ENCODE peak calls at places on chromosomes 7 and 10, in seven cellular contexts. V is AG04449, B is NB4, I is mucosa of descending colon, J is fibroblast of lung, L is astrocyte of the spinal cord, M is GM20000. H is an unnamed sample.

GRCh38 chr7:84058311-84059076 is 136.1 kb downstream of the SEMA3A start:
- DNase-seq in V (peak), M (no peak), L (peak), J (peak), I (no peak), B (no peak), H (no peak)

GRCh38 chr7:36487756-36488336 is 98.2 kb downstream of the ANLN start:
- DNase-seq in I (no peak), V (no peak), M (peak), L (peak), B (peak), J (peak), H (peak)

GRCh38 chr10:71287456-71287855 is 31.6 kb upstream of the SLC29A3 start:
- DNase-seq in L (no peak), B (no peak), M (no peak), J (no peak), V (no peak), I (peak), H (no peak)

GRCh38 chr7:26787696-26788095 is 76.7 kb downstream of the SKAP2 start:
- DNase-seq in V (no peak), M (no peak), J (no peak), B (no peak), L (no peak), I (no peak), H (no peak)

GRCh38 chr10:70227548-70228320 is 5.5 kb downstream of the PPA1 start:
- DNase-seq in B (no peak), J (no peak), I (peak), V (no peak), L (no peak), M (no peak), H (no peak)

GRCh38 chr7:39130740-39131538 is 153.2 kb downstream of the POU6F2 start:
- DNase-seq in B (no peak), I (no peak), M (no peak), J (no peak), L (no peak), V (no peak), H (no peak)

GRCh38 chr10:119539359-119539651 is 3.2 kb downstream of the RGS10 start:
- DNase-seq in L (no peak), J (no peak), B (no peak), V (no peak), M (no peak), I (no peak), H (no peak)

GRCh38 chr10:108612485-108612884 is 1310.8 kb downstream of the XPNPEP1 start:
- DNase-seq in L (no peak), B (no peak), J (no peak), V (no peak), M (no peak), I (no peak), H (no peak)

GRCh38 chr10:44402465-44403205 is 17.7 kb upstream of the CXCL12 start:
- DNase-seq in L (no peak), B (no peak), J (no peak), M (no peak), I (no peak), V (no peak), H (no peak)

GRCh38 chr10:128701381-128701780 is 575.2 kb upstream of the MKI67 start:
- DNase-seq in M (no peak), B (no peak), L (no peak), J (no peak), V (no peak), I (no peak), H (no peak)

GRCh38 chr10:102660891-102661613 is 16.8 kb downstream of the TRIM8 start:
- DNase-seq in B (peak), V (no peak), I (peak), M (peak), J (peak), L (peak), H (peak)

GRCh38 chr7:125605241-125605640 is 675.6 kb upstream of the POT1 start:
- DNase-seq in V (no peak), J (no peak), L (peak), B (no peak), I (no peak), M (no peak), H (no peak)

GRCh38 chr7:105199372-105199771 is 185.4 kb downstream of the KMT2E start:
- DNase-seq in M (no peak), L (no peak), V (no peak), B (no peak), I (no peak), J (no peak), H (no peak)

GRCh38 chr10:34080485-34081346 is 734.4 kb downstream of the PARD3 start:
- DNase-seq in J (peak), V (no peak), M (no peak), L (no peak), B (no peak), I (no peak), H (no peak)

GRCh38 chr10:34081347-34081743 is 733.8 kb downstream of the PARD3 start:
- DNase-seq in M (no peak), B (no peak), L (no peak), V (no peak), I (no peak), J (no peak), H (no peak)

GRCh38 chr10:34083567-34083966 is 731.5 kb downstream of the PARD3 start:
- DNase-seq in J (no peak), L (no peak), I (no peak), B (no peak), M (no peak), V (no peak), H (no peak)

GRCh38 chr10:34079702-34080484 is 735.2 kb downstream of the PARD3 start:
- DNase-seq in I (no peak), M (no peak), J (no peak), L (no peak), V (no peak), B (no peak), H (no peak)

DNA sequence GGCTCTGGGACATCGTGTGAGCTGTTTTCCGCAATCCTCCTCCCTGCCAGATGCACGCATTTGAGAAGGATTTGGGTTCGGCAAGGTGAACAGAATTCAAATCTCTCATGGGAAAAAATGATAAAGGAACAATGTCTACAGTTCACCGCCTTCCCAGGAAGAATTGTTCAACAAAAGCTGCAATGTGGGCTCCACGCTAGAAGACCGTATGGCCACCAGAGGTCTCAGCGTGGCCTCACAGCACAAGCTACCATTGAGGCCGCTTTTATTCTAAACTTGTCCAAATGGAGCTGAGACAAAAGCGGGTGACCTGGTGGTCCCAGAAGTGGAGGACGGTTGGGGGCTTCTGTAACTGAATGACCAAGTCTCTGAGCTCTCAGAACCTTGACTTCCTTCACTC is 733.1 kb downstream of the PARD3 start:
- DNase-seq in V (no peak), I (no peak), J (no peak), L (no peak), M (no peak), B (no peak), H (no peak)
- TF ChIP-seq CTCF in V (peak), I (no peak), J (no peak), L (no peak), M (no peak), B (peak), H (no peak)

GRCh38 chr10:91137011-91137643 is 83.3 kb upstream of the PCGF5 start:
- DNase-seq in M (no peak), L (no peak), J (no peak), V (no peak), B (no peak), I (no peak), H (no peak)

GRCh38 chr10:91140995-91141549 is 79.4 kb upstream of the PCGF5 start:
- DNase-seq in L (no peak), I (no peak), J (no peak), B (no peak), V (no peak), M (no peak), H (no peak)

GRCh38 chr10:91137822-91138221 is 82.6 kb upstream of the PCGF5 start:
- DNase-seq in M (no peak), I (no peak), B (no peak), V (no peak), J (no peak), L (no peak), H (no peak)

DNA sequence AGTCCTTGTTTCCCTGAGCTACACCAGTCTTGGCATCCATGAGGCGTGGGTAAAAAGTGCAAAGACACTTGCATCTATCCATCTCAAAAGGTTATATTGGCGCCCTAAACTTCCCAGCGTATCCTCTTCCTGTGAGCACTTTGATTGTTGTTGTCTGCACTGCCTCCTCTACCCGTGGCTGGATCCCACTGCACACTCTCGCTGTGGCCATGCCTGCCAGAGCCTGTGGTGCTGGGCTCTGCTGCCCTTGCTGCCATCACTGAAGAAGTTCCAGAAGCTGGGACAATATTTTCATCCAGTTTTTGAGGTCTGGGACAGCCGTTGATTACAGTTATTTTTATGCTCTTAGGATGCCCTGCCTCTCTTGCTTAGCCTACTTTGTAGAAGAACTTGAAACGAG is 85.3 kb upstream of the PCGF5 start:
- DNase-seq in B (no peak), J (no peak), M (no peak), I (no peak), L (no peak), V (no peak), H (no peak)
- TF ChIP-seq CTCF in B (no peak), J (no peak), M (no peak), I (no peak), L (no peak), V (no peak), H (no peak)

GRCh38 chr7:29946428-29947186 is 43.0 kb downstream of the SCRN1 start:
- DNase-seq in I (no peak), B (peak), L (peak), J (peak), V (no peak), M (no peak), H (no peak)
- TF ChIP-seq CTCF in I (no peak), B (peak), L (peak), J (peak), V (peak), M (no peak), H (no peak)

GRCh38 chr10:125159932-125160855 is at the start of gene CTBP2:
- DNase-seq in B (peak), I (peak), J (peak), L (peak), M (peak), V (no peak), H (peak)

GRCh38 chr10:125159486-125159931 is 854 bp downstream of the CTBP2 start:
- DNase-seq in J (no peak), I (peak), B (peak), V (no peak), M (peak), L (no peak), H (peak)

GRCh38 chr10:125162181-125162906 is 2.0 kb upstream of the CTBP2 start:
- DNase-seq in B (no peak), V (no peak), L (no peak), J (no peak), I (peak), M (no peak), H (peak)

GRCh38 chr10:125160856-125161569 is 650 bp upstream of the CTBP2 start:
- DNase-seq in M (peak), J (peak), B (peak), V (no peak), L (peak), I (peak), H (peak)

DNA sequence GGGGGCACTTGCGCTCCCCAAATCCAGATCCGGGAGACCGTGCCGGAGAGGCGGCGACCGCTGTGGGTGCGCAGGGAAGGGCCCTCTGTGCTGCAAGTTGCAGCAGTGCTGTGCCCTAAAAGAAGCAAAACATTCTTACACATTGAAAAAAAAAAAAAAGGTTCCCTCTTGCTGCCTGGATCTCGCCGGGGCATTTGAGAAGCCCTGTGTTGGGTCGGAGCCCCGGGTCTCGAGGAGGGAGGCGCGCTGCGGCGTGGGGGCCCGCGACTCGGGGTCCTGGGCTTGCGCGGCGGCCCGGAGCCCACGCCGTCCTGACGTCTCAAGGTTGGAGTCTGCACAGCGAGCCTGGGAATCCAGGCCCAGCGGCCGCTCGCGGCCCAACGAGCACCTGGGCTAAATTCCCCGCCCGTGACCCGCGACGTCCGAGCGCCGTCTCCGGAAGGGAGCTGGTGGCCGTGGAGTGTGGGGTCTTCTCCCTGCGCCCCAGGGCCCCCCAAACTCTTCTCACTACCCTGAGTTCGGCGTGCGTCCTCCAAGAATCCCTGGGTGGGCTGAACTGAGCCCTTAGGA is 1.3 kb upstream of the CTBP2 start:
- DNase-seq in J (peak), V (no peak), B (no peak), I (peak), M (peak), L (peak), H (peak)
- TF ChIP-seq CTCF in J (peak), V (peak), B (peak), I (peak), M (no peak), L (peak), H (peak)

DNA sequence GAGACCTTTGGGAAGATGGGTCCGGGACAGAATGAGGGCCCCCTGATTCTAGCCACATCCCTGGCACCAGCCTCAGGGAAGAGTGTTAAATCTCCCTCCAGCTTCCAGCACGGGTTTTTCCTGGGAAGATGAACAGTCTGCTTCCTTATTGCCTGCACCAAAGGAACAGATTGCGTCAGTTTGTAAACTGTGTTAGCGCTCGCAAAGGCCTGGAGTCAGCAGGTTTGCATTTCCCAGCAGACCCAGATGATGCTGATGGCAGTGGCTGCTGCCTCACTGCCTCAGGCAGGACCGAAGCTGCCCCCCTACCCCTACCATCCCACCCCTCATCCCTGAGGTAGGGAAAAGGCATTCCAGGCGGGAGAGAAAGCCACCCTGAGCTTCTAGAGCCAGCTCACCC is 34.6 kb upstream of the LRRC4 start:
- DNase-seq in B (no peak), L (no peak), V (no peak), J (peak), M (no peak), I (no peak), H (no peak)
- TF ChIP-seq CTCF in B (no peak), L (no peak), V (no peak), J (no peak), M (no peak), I (no peak), H (no peak)

H was measured in nephron progenitor cell.